ENCODE peak calls at places on chromosomes 6 and 20, in eight cellular contexts. D is AG09319, F is nephron progenitor cell, O is cardiac muscle cell, I is astrocyte of the spinal cord, U is fibroblast of mammary gland, V is heart right ventricle, P is A549. N is an unnamed sample.

GRCh38 chr6:4059115-4059777 is 19.7 kb downstream of the FAM217A start:
- DNase-seq in U (peak; percentile 90), I (peak; percentile 87), P (peak; percentile 71), O (peak; percentile 75), F (no peak), D (peak; percentile 27), V (no peak), N (no peak)

GRCh38 chr6:67501738-67502137 is 1133.3 kb upstream of the ADGRB3 start:
- DNase-seq in U (no peak), F (peak; percentile 3), D (no peak), P (no peak), O (peak; percentile 10), V (no peak), I (no peak), N (no peak)

GRCh38 chr6:41672016-41672415 is 33.7 kb downstream of the MDFI start:
- DNase-seq in F (no peak), I (no peak), U (no peak), O (no peak), V (no peak), P (no peak), D (no peak), N (no peak)

GRCh38 chr6:10140824-10141223 is 274.1 kb downstream of the TFAP2A start:
- DNase-seq in D (no peak), F (no peak), O (peak; percentile 13), P (no peak), I (no peak), V (no peak), U (no peak), N (no peak)

GRCh38 chr6:15439410-15440022 is 193.6 kb downstream of the JARID2 start:
- DNase-seq in D (no peak), F (no peak), O (peak; percentile 59), V (no peak), I (no peak), U (no peak), P (no peak), N (no peak)

GRCh38 chr6:166381733-166382499 is 824 bp downstream of the MPC1 start:
- DNase-seq in O (peak; percentile 54), U (peak; percentile 51), F (peak; percentile 67), V (peak; percentile 58), I (peak; percentile 41), D (no peak), P (peak; percentile 38), N (peak; percentile 61)

GRCh38 chr6:10463491-10464481 is 48.9 kb upstream of the TFAP2A start:
- DNase-seq in F (no peak), P (no peak), O (no peak), V (no peak), D (no peak), I (no peak), U (no peak), N (no peak)

GRCh38 chr6:148611213-148611612 is 135.6 kb upstream of the UST start:
- DNase-seq in D (peak; percentile 47), I (peak; percentile 31), P (no peak), U (peak; percentile 92), V (peak; percentile 78), O (peak; percentile 83), F (no peak), N (no peak)

GRCh38 chr6:25280617-25280990 is 1.4 kb downstream of the CARMIL1 start:
- DNase-seq in O (peak; percentile 52), F (no peak), I (no peak), V (no peak), P (peak; percentile 32), U (no peak), D (no peak), N (no peak)

GRCh38 chr6:138499303-138499991 is at the start of gene NHSL1:
- DNase-seq in O (no peak), F (peak; percentile 22), D (peak; percentile 18), V (no peak), I (peak; percentile 82), U (no peak), P (no peak), N (no peak)

GRCh38 chr6:11536795-11537194 is 754 bp upstream of the TMEM170B start:
- DNase-seq in P (no peak), O (no peak), I (no peak), F (peak; percentile 7), V (no peak), D (no peak), U (no peak), N (no peak)

GRCh38 chr6:106617302-106617701 is 12.0 kb downstream of the RTN4IP1 start:
- DNase-seq in I (no peak), D (no peak), U (no peak), F (no peak), P (no peak), O (no peak), V (no peak), N (no peak)

GRCh38 chr6:95244749-95245148 is 332.6 kb upstream of the MANEA start:
- DNase-seq in V (no peak), F (no peak), P (peak; percentile 12), U (peak; percentile 48), D (no peak), I (no peak), O (peak; percentile 9), N (no peak)

GRCh38 chr6:137395316-137395715 is 98.9 kb downstream of the OLIG3 start:
- DNase-seq in P (no peak), O (no peak), F (no peak), V (no peak), U (no peak), D (no peak), I (no peak), N (no peak)

GRCh38 chr6:329888-330691 is 37.8 kb downstream of the DUSP22 start:
- DNase-seq in F (no peak), O (peak; percentile 33), V (no peak), D (no peak), U (peak; percentile 83), I (peak; percentile 27), P (peak; percentile 4), N (no peak)

GRCh38 chr6:117547688-117548621 is 54.4 kb downstream of the GOPC start:
- DNase-seq in P (no peak), F (no peak), D (no peak), I (peak; percentile 49), V (peak; percentile 71), O (peak; percentile 68), U (peak; percentile 47), N (peak; percentile 55)

GRCh38 chr20:4613718-4614620 is 107.7 kb upstream of the PRND start:
- DNase-seq in O (peak; percentile 91), V (peak; percentile 52), D (no peak), P (peak; percentile 75), I (peak; percentile 73), U (peak; percentile 57), F (peak; percentile 23), N (peak; percentile 67)

GRCh38 chr6:337782-338464 is 45.6 kb downstream of the DUSP22 start:
- DNase-seq in O (no peak), V (no peak), F (no peak), D (no peak), I (no peak), P (no peak), U (no peak), N (no peak)

GRCh38 chr6:150254671-150255228 is 111.9 kb downstream of the PPP1R14C start:
- DNase-seq in D (no peak), P (no peak), O (no peak), I (no peak), V (no peak), F (no peak), U (no peak), N (no peak)

GRCh38 chr20:51661609-51662178 is 106.5 kb downstream of the ATP9A start:
- DNase-seq in V (no peak), I (peak; percentile 71), P (peak; percentile 76), O (no peak), D (no peak), F (no peak), U (peak; percentile 82), N (no peak)

GRCh38 chr6:70717038-70717801 is 49.5 kb downstream of the SMAP1 start:
- DNase-seq in U (no peak), O (no peak), V (no peak), D (no peak), I (no peak), P (no peak), F (no peak), N (no peak)

GRCh38 chr20:2179233-2179580 is 77.6 kb downstream of the STK35 start:
- DNase-seq in V (no peak), P (no peak), D (no peak), I (no peak), U (no peak), F (no peak), O (no peak), N (no peak)

GRCh38 chr6:35663001-35663400 is 25.7 kb downstream of the FKBP5 start:
- DNase-seq in D (no peak), U (peak; percentile 33), F (no peak), V (no peak), I (peak; percentile 47), P (no peak), O (no peak), N (no peak)
- TF ChIP-seq CTCF in D (no peak), U (no peak), F (no peak), V (no peak), I (no peak), P (no peak), O (no peak), N (no peak)

DNA sequence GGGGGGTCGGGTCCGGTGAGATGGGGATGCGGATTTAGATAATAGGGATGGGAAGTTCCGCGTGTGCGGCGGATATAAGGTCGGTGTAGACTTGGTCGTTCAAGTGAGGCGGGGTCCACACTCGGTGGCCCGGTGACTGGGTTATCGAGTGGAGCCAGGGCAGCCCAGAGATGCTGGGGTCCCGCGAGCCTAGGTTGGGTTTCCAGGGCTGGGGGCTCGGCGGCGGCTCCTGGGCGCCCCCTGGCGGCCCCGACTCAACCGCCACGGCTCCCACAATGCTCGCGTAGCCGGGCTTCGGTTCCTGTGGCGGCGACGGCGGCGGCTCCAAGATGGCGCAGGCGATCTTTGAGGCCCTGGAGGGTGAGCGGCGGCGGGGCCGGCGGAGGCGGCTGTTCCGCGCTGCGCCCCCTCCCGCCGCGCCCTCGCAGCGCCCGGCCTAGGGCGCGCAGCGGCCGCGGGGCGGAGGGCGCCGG is at the start of gene ZNF341:
- DNase-seq in O (peak; percentile 92), F (peak; percentile 93), U (no peak), P (peak; percentile 91), D (peak; percentile 67), V (peak; percentile 88), I (peak; percentile 81), N (peak; percentile 91)
- TF ChIP-seq CTCF in O (peak; percentile 80), F (peak; percentile 88), U (peak; percentile 45), P (peak; percentile 91), D (peak; percentile 68), V (peak; percentile 93), I (peak; percentile 81), N (peak; percentile 92)

GRCh38 chr6:39377530-39377929 is 55.0 kb upstream of the KCNK16 start:
- DNase-seq in U (peak; percentile 63), P (peak; percentile 42), D (peak; percentile 65), F (peak; percentile 67), V (peak; percentile 71), O (peak; percentile 88), I (peak; percentile 76), N (no peak)
- TF ChIP-seq CTCF in U (peak; percentile 54), P (peak; percentile 49), D (peak; percentile 91), F (peak; percentile 67), V (peak; percentile 79), O (peak; percentile 74), I (peak; percentile 74), N (no peak)

DNA sequence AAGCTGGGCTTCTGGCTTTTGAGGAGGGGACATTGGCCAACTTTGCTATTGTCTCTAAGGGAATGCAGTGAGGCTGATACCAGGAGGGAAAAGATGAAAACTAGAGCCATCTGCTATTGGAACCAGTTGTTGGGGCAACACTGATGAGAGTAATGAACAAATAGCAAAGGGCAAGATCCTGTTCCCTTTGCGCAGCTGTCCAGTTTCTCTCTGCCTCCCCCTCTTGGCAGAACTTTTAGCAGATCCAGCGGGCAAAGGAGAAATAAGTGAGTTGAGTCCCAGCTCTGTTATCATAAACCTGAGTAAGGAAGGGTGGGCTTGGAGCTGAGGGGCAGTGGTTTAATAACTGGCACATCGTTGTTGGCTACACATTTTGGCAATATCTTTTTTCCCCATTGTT is 126.8 kb downstream of the AKAP7 start:
- DNase-seq in O (no peak), U (no peak), V (no peak), D (no peak), P (no peak), I (no peak), F (no peak), N (no peak)
- TF ChIP-seq CTCF in O (no peak), U (no peak), V (no peak), D (no peak), P (no peak), I (peak; percentile 10), F (no peak), N (no peak)

N was measured in CD14-positive monocyte.